ENCODE peak calls at places on chromosomes 12 and 14, in five cellular contexts. H, V, G, A and L are unnamed samples.

GRCh38 chr12:29149691-29150382 is 759 bp downstream of the FAR2 start:
- DNase-seq in A (no peak), G (no peak), H (peak; percentile 44), V (no peak), L (no peak)

GRCh38 chr12:64427988-64428387 is 23.8 kb downstream of the XPOT start:
- DNase-seq in V (no peak), A (no peak), G (no peak), H (no peak), L (no peak)

GRCh38 chr12:116426391-116427136 is 132.6 kb upstream of the MAP1LC3B2 start:
- DNase-seq in G (no peak), A (no peak), V (peak; percentile 97), H (peak; percentile 86), L (no peak)

GRCh38 chr12:6084261-6084968 is 40.1 kb downstream of the VWF start:
- DNase-seq in H (no peak), A (no peak), V (peak; percentile 46), G (peak; percentile 27), L (no peak)

GRCh38 chr14:79708991-79709390 is 502.3 kb downstream of the DIO2 start:
- DNase-seq in H (no peak), A (no peak), G (no peak), V (no peak), L (no peak)

GRCh38 chr12:101877816-101878811 is 734 bp downstream of the DRAM1 start:
- DNase-seq in A (no peak), H (no peak), G (peak; percentile 62), V (peak; percentile 35), L (no peak)

GRCh38 chr12:107379852-107380567 is 286.7 kb upstream of the CRY1 start:
- DNase-seq in G (peak; percentile 77), V (peak; percentile 58), A (no peak), H (no peak), L (peak; percentile 46)

GRCh38 chr12:50918584-50919316 is 33.6 kb upstream of the HIGD1C start:
- DNase-seq in H (no peak), G (no peak), V (no peak), A (no peak), L (no peak)

GRCh38 chr12:26028953-26029740 is 70.7 kb downstream of the RASSF8 start:
- DNase-seq in A (no peak), G (no peak), V (peak; percentile 37), H (no peak), L (no peak)

GRCh38 chr14:102487204-102487577 is 22.4 kb downstream of the ANKRD9 start:
- DNase-seq in H (peak; percentile 37), V (no peak), G (no peak), A (no peak), L (no peak)
- H3K27ac ChIP-seq in H (peak overlapping the region; percentile 56), V (no peak overlapping the region), G (no peak overlapping the region), A (no peak overlapping the region), L (no peak overlapping the region)

DNA sequence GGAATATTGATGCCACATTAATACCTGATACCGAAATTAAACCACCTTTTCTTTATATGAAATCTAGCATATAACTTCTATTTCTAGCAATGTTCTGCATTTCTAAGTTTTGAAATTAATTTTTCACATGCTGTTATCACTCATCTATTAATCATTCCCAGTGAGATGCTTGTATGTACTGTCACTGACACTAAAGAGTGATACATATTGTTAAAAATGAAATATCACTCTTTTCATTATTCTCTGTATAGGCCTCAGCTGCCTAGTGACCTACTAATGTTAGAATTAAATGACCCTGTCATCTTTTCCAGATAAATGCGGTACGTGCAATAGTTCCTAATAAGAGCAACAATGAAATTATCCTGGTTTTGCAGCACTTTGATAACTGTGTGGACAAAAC is 49.7 kb upstream of the KCNH3 start:
- DNase-seq in G (no peak), V (no peak), A (no peak), H (no peak), L (no peak)
- H3K27ac ChIP-seq in G (no peak overlapping the region), V (no peak overlapping the region), A (no peak overlapping the region), H (no peak overlapping the region), L (peak overlapping the region; percentile 95)

GRCh38 chr12:131784909-131785762 is 43.1 kb upstream of the MMP17 start:
- DNase-seq in A (no peak), G (no peak), H (no peak), V (no peak), L (no peak)
- H3K27ac ChIP-seq in A (no peak overlapping the region), G (no peak overlapping the region), H (no peak overlapping the region), V (no peak overlapping the region), L (peak overlapping the region; percentile 88)

GRCh38 chr14:64659366-64659765 is 44.9 kb upstream of the PLEKHG3 start:
- DNase-seq in V (no peak), H (no peak), A (no peak), G (no peak), L (no peak)
- H3K27ac ChIP-seq in V (no peak overlapping the region), H (no peak overlapping the region), A (no peak overlapping the region), G (no peak overlapping the region), L (no peak overlapping the region)